ENCODE peak calls at places on chromosomes 16 and 17, in five cellular contexts. G is MCF 10A; O is SW480; I is adipocyte; B is stimulated activated CD8-positive, alpha-beta memory T cell treated with anti-CD3 and anti-CD28 coated beads, Interleukin-4, amount 100 ng/mL, for 1 hour. T is an unnamed sample.

GRCh38 chr17:81018044-81018802 is 16.7 kb upstream of the BAIAP2 start:
- DNase-seq in G (no peak), O (no peak), I (peak), B (no peak), T (no peak)

GRCh38 chr17:43021739-43022512 is at the start of gene VAT1:
- DNase-seq in G (peak), O (peak), I (peak), B (no peak), T (no peak)

GRCh38 chr17:50212121-50212843 is 10.9 kb upstream of the COL1A1 start:
- DNase-seq in G (no peak), O (no peak), I (peak), B (no peak), T (peak)

GRCh38 chr16:16763449-16763848 is 384.5 kb downstream of the NPIPA7 start:
- DNase-seq in G (no peak), O (no peak), I (no peak), B (no peak), T (no peak)

GRCh38 chr16:80166082-80166481 is 374.7 kb upstream of the DYNLRB2 start:
- DNase-seq in G (no peak), O (no peak), I (no peak), B (no peak), T (no peak)

GRCh38 chr16:76226011-76226410 is 51.2 kb upstream of the CNTNAP4 start:
- DNase-seq in G (peak), O (no peak), I (peak), B (no peak), T (no peak)

GRCh38 chr17:31549121-31549524 is 157.6 kb downstream of the RAB11FIP4 start:
- DNase-seq in G (peak), O (peak), I (peak), B (no peak), T (no peak)

GRCh38 chr17:60170835-60171752 is 21.3 kb downstream of the CA4 start:
- DNase-seq in G (no peak), O (no peak), I (no peak), B (no peak), T (no peak)

GRCh38 chr16:4410335-4411075 is 5.9 kb downstream of the CORO7 start:
- DNase-seq in G (peak), O (peak), I (peak), B (no peak), T (no peak)

GRCh38 chr17:76659928-76660614 is 16.5 kb upstream of the ST6GALNAC1 start:
- DNase-seq in G (peak), O (peak), I (peak), B (no peak), T (no peak)

GRCh38 chr17:29575511-29576213 is 7.2 kb downstream of the TP53I13 start:
- DNase-seq in G (no peak), O (no peak), I (no peak), B (no peak), T (no peak)

GRCh38 chr17:44108440-44109311 is 14.8 kb downstream of the HDAC5 start:
- DNase-seq in G (peak), O (no peak), I (peak), B (no peak), T (peak)

GRCh38 chr17:40307001-40307690 is 1.8 kb upstream of the RARA start:
- DNase-seq in G (no peak), O (no peak), I (peak), B (no peak), T (no peak)

GRCh38 chr16:84283314-84284167 is 11.1 kb upstream of the WFDC1 start:
- DNase-seq in G (no peak), O (no peak), I (no peak), B (no peak), T (no peak)

GRCh38 chr16:56289412-56289811 is 98.1 kb downstream of the GNAO1 start:
- DNase-seq in G (no peak), O (no peak), I (no peak), B (no peak), T (no peak)

GRCh38 chr17:55451758-55452468 is 30.3 kb upstream of the MMD start:
- DNase-seq in G (no peak), O (no peak), I (peak), B (no peak), T (no peak)

GRCh38 chr17:61758430-61758829 is 104.9 kb downstream of the BRIP1 start:
- DNase-seq in G (no peak), O (no peak), I (no peak), B (no peak), T (no peak)

GRCh38 chr17:55067697-55068439 is 99.3 kb downstream of the STXBP4 start:
- DNase-seq in G (peak), O (peak), I (no peak), B (no peak), T (no peak)

GRCh38 chr16:57601801-57602478 is 26.5 kb upstream of the ADGRG1 start:
- DNase-seq in G (no peak), O (peak), I (no peak), B (no peak), T (no peak)

GRCh38 chr17:69335018-69335417 is 8.1 kb upstream of the ABCA5 start:
- DNase-seq in G (peak), O (peak), I (peak), B (no peak), T (no peak)

GRCh38 chr17:74282587-74283370 is 8.7 kb downstream of the DNAI2 start:
- DNase-seq in G (peak), O (peak), I (no peak), B (no peak), T (no peak)

GRCh38 chr17:73342057-73342522 is 30.3 kb upstream of the CDC42EP4 start:
- DNase-seq in G (peak), O (no peak), I (peak), B (no peak), T (no peak)

GRCh38 chr16:74224828-74225227 is 71.8 kb upstream of the PSMD7 start:
- DNase-seq in G (peak), O (no peak), I (peak), B (no peak), T (no peak)

GRCh38 chr17:16888413-16889087 is 83.4 kb downstream of the TNFRSF13B start:
- DNase-seq in G (no peak), O (no peak), I (no peak), B (no peak), T (no peak)

GRCh38 chr16:85220125-85220839 is 108.0 kb upstream of the CIBAR2 start:
- DNase-seq in G (peak), O (no peak), I (peak), B (no peak), T (peak)

GRCh38 chr17:44384823-44385286 is 4.6 kb downstream of the ITGA2B start:
- DNase-seq in G (no peak), O (no peak), I (no peak), B (no peak), T (no peak)

GRCh38 chr17:48148029-48148759 is 40.6 kb downstream of the SNX11 start:
- DNase-seq in G (no peak), O (no peak), I (no peak), B (no peak), T (no peak)

GRCh38 chr16:50303041-50303604 is 36.8 kb downstream of the ADCY7 start:
- DNase-seq in G (no peak), O (no peak), I (no peak), B (no peak), T (no peak)

GRCh38 chr16:84820305-84820684 is 510 bp downstream of the CRISPLD2 start:
- DNase-seq in G (no peak), O (peak), I (peak), B (no peak), T (no peak)

GRCh38 chr16:9219811-9220210 is 128.4 kb downstream of the HAPSTR1 start:
- DNase-seq in G (no peak), O (no peak), I (no peak), B (no peak), T (no peak)

GRCh38 chr16:61580579-61580978 is 455.7 kb downstream of the CDH8 start:
- DNase-seq in G (no peak), O (no peak), I (no peak), B (no peak), T (no peak)

GRCh38 chr16:85675528-85675927 is 13.2 kb downstream of the GINS2 start:
- DNase-seq in G (peak), O (no peak), I (peak), B (no peak), T (no peak)

GRCh38 chr16:49350265-49351103 is 23.1 kb upstream of the C16orf78 start:
- DNase-seq in G (peak), O (no peak), I (peak), B (no peak), T (no peak)

GRCh38 chr17:11334493-11334892 is 93.5 kb downstream of the SHISA6 start:
- DNase-seq in G (no peak), O (no peak), I (no peak), B (no peak), T (no peak)

GRCh38 chr17:65131244-65131643 is 5.9 kb upstream of the RGS9 start:
- DNase-seq in G (no peak), O (no peak), I (no peak), B (no peak), T (no peak)

GRCh38 chr17:52027620-52028019 is 130.9 kb downstream of the CA10 start:
- DNase-seq in G (peak), O (no peak), I (peak), B (no peak), T (peak)

GRCh38 chr16:48471435-48471834 is 86.2 kb upstream of the SIAH1 start:
- DNase-seq in G (no peak), O (no peak), I (no peak), B (no peak), T (no peak)

GRCh38 chr17:5501725-5502124 is 15.4 kb downstream of the MIS12 start:
- DNase-seq in G (no peak), O (no peak), I (no peak), B (no peak), T (no peak)